ENCODE peak calls at places on chromosomes 7 and 10, in nine cellular contexts. One of them, this sample, is unnamed.

GRCh38 chr10:30092151-30092790 is 32.9 kb upstream of the JCAD start:
- DNase-seq in A549: no peak
- DNase-seq in OCI-LY7: no peak
- DNase-seq in left lung: no peak
- DNase-seq in astrocyte of the spinal cord: peak
- DNase-seq in DND-41: no peak
- DNase-seq in fibroblast of pulmonary artery: peak
- DNase-seq in colonic mucosa: no peak
- DNase-seq in IMR-90: peak
- DNase-seq in this sample: no peak

GRCh38 chr7:2928613-2929311 is 84.7 kb upstream of the GNA12 start:
- DNase-seq in A549: no peak
- DNase-seq in OCI-LY7: no peak
- DNase-seq in left lung: peak
- DNase-seq in astrocyte of the spinal cord: no peak
- DNase-seq in DND-41: no peak
- DNase-seq in fibroblast of pulmonary artery: no peak
- DNase-seq in colonic mucosa: no peak
- DNase-seq in IMR-90: no peak
- DNase-seq in this sample: no peak

GRCh38 chr7:151590801-151591771 is 71.4 kb upstream of the RHEB start:
- DNase-seq in A549: no peak
- DNase-seq in OCI-LY7: no peak
- DNase-seq in left lung: no peak
- DNase-seq in astrocyte of the spinal cord: no peak
- DNase-seq in DND-41: no peak
- DNase-seq in fibroblast of pulmonary artery: no peak
- DNase-seq in colonic mucosa: no peak
- DNase-seq in IMR-90: no peak
- DNase-seq in this sample: no peak

GRCh38 chr7:74379938-74380337 is 73.8 kb upstream of the GTF2IRD1 start:
- DNase-seq in A549: no peak
- DNase-seq in OCI-LY7: no peak
- DNase-seq in left lung: no peak
- DNase-seq in astrocyte of the spinal cord: no peak
- DNase-seq in DND-41: no peak
- DNase-seq in fibroblast of pulmonary artery: no peak
- DNase-seq in colonic mucosa: no peak
- DNase-seq in IMR-90: no peak
- DNase-seq in this sample: no peak

GRCh38 chr10:103833731-103834365 is 21.5 kb downstream of the SH3PXD2A start:
- DNase-seq in A549: peak
- DNase-seq in OCI-LY7: peak
- DNase-seq in left lung: no peak
- DNase-seq in astrocyte of the spinal cord: peak
- DNase-seq in DND-41: no peak
- DNase-seq in fibroblast of pulmonary artery: peak
- DNase-seq in colonic mucosa: peak
- DNase-seq in IMR-90: no peak
- DNase-seq in this sample: no peak

GRCh38 chr10:59536151-59536550 is 173.5 kb downstream of the SLC16A9 start:
- DNase-seq in A549: no peak
- DNase-seq in OCI-LY7: no peak
- DNase-seq in left lung: no peak
- DNase-seq in astrocyte of the spinal cord: peak
- DNase-seq in DND-41: no peak
- DNase-seq in fibroblast of pulmonary artery: peak
- DNase-seq in colonic mucosa: no peak
- DNase-seq in IMR-90: peak
- DNase-seq in this sample: no peak

GRCh38 chr7:74526780-74527179 is 73.1 kb downstream of the GTF2IRD1 start:
- DNase-seq in A549: no peak
- DNase-seq in OCI-LY7: no peak
- DNase-seq in left lung: no peak
- DNase-seq in astrocyte of the spinal cord: no peak
- DNase-seq in DND-41: no peak
- DNase-seq in fibroblast of pulmonary artery: no peak
- DNase-seq in colonic mucosa: peak
- DNase-seq in IMR-90: no peak
- DNase-seq in this sample: no peak

GRCh38 chr7:27435461-27435860 is 192.9 kb downstream of the EVX1 start:
- DNase-seq in A549: no peak
- DNase-seq in OCI-LY7: no peak
- DNase-seq in left lung: no peak
- DNase-seq in astrocyte of the spinal cord: peak
- DNase-seq in DND-41: no peak
- DNase-seq in fibroblast of pulmonary artery: peak
- DNase-seq in colonic mucosa: no peak
- DNase-seq in IMR-90: peak
- DNase-seq in this sample: no peak

GRCh38 chr10:82622478-82622877 is 747.5 kb downstream of the NRG3 start:
- DNase-seq in A549: no peak
- DNase-seq in OCI-LY7: no peak
- DNase-seq in left lung: peak
- DNase-seq in astrocyte of the spinal cord: no peak
- DNase-seq in DND-41: no peak
- DNase-seq in fibroblast of pulmonary artery: no peak
- DNase-seq in colonic mucosa: no peak
- DNase-seq in IMR-90: no peak
- DNase-seq in this sample: no peak

GRCh38 chr7:43647314-43647691 is 64.4 kb downstream of the STK17A start:
- DNase-seq in A549: no peak
- DNase-seq in OCI-LY7: no peak
- DNase-seq in left lung: no peak
- DNase-seq in astrocyte of the spinal cord: peak
- DNase-seq in DND-41: no peak
- DNase-seq in fibroblast of pulmonary artery: peak
- DNase-seq in colonic mucosa: no peak
- DNase-seq in IMR-90: peak
- DNase-seq in this sample: no peak

GRCh38 chr7:27122075-27122910 is 8.3 kb downstream of the HOXA4 start:
- DNase-seq in A549: peak
- DNase-seq in OCI-LY7: no peak
- DNase-seq in left lung: no peak
- DNase-seq in astrocyte of the spinal cord: no peak
- DNase-seq in DND-41: no peak
- DNase-seq in fibroblast of pulmonary artery: no peak
- DNase-seq in colonic mucosa: peak
- DNase-seq in IMR-90: peak
- DNase-seq in this sample: no peak

GRCh38 chr10:69438531-69439349 is 12.5 kb upstream of the TSPAN15 start:
- DNase-seq in A549: peak
- DNase-seq in OCI-LY7: no peak
- DNase-seq in left lung: no peak
- DNase-seq in astrocyte of the spinal cord: peak
- DNase-seq in DND-41: no peak
- DNase-seq in fibroblast of pulmonary artery: no peak
- DNase-seq in colonic mucosa: no peak
- DNase-seq in IMR-90: peak
- DNase-seq in this sample: no peak

GRCh38 chr10:68330852-68331454 is 911 bp upstream of the HNRNPH3 start:
- DNase-seq in A549: peak
- DNase-seq in OCI-LY7: peak
- DNase-seq in left lung: peak
- DNase-seq in astrocyte of the spinal cord: no peak
- DNase-seq in DND-41: peak
- DNase-seq in fibroblast of pulmonary artery: peak
- DNase-seq in colonic mucosa: peak
- DNase-seq in IMR-90: peak
- DNase-seq in this sample: no peak

GRCh38 chr7:148884299-148885022 is 370 bp upstream of the EZH2 start:
- DNase-seq in A549: peak
- DNase-seq in OCI-LY7: peak
- DNase-seq in left lung: peak
- DNase-seq in astrocyte of the spinal cord: peak
- DNase-seq in DND-41: peak
- DNase-seq in fibroblast of pulmonary artery: peak
- DNase-seq in colonic mucosa: peak
- DNase-seq in IMR-90: peak
- DNase-seq in this sample: peak

GRCh38 chr10:104253576-104254410 is 899 bp upstream of the GSTO1 start:
- DNase-seq in A549: no peak
- DNase-seq in OCI-LY7: no peak
- DNase-seq in left lung: no peak
- DNase-seq in astrocyte of the spinal cord: no peak
- DNase-seq in DND-41: no peak
- DNase-seq in fibroblast of pulmonary artery: no peak
- DNase-seq in colonic mucosa: no peak
- DNase-seq in IMR-90: peak
- DNase-seq in this sample: no peak

GRCh38 chr10:10977978-10978377 is 39.7 kb upstream of the CELF2 start:
- DNase-seq in A549: no peak
- DNase-seq in OCI-LY7: no peak
- DNase-seq in left lung: no peak
- DNase-seq in astrocyte of the spinal cord: no peak
- DNase-seq in DND-41: no peak
- DNase-seq in fibroblast of pulmonary artery: peak
- DNase-seq in colonic mucosa: no peak
- DNase-seq in IMR-90: peak
- DNase-seq in this sample: no peak

GRCh38 chr10:82982110-82982608 is 1107.2 kb downstream of the NRG3 start:
- DNase-seq in A549: peak
- DNase-seq in OCI-LY7: no peak
- DNase-seq in left lung: no peak
- DNase-seq in astrocyte of the spinal cord: peak
- DNase-seq in DND-41: no peak
- DNase-seq in fibroblast of pulmonary artery: peak
- DNase-seq in colonic mucosa: no peak
- DNase-seq in IMR-90: peak
- DNase-seq in this sample: no peak

GRCh38 chr10:102227050-102227449 is 951 bp downstream of the ELOVL3 start:
- DNase-seq in A549: no peak
- DNase-seq in OCI-LY7: no peak
- DNase-seq in left lung: no peak
- DNase-seq in astrocyte of the spinal cord: no peak
- DNase-seq in DND-41: no peak
- DNase-seq in fibroblast of pulmonary artery: peak
- DNase-seq in colonic mucosa: no peak
- DNase-seq in IMR-90: peak
- DNase-seq in this sample: no peak

DNA sequence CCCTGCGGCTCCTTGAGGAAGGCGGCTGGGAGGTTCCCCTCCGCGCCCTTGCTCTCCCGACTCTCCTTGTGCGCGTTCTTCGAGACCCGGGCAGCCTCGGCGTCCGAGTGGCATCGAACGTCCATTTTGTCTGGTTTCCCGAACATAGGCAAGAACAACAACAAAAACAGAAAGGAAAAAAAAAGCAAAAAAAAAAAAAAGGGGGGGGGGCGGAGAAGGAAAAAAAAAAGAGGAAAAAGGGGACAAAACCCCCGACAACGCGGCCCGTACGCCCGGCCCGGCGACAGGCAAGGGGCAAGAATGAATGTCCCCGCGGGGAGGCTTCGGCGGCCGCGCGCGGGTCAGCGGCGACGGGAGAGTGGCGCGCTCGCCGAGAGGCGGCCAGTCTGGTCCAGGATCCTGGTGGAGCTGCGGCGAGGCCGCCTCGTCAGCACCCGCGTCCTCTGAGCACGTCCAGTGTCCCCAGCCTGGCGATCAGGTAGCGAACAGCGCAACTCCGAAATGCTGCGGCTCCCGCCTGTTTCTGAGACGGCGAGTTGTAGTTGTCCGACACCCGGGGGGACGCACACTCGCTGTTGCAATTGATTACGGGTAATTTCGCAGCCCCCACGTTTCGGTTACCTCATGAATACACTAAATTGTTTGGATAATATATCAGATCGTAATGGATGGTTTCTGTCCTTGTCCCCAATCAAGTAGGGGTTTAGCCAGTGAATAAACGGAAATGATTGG is at the start of gene VAX1:
- DNase-seq in A549: peak
- DNase-seq in OCI-LY7: no peak
- DNase-seq in left lung: no peak
- DNase-seq in astrocyte of the spinal cord: no peak
- DNase-seq in DND-41: no peak
- DNase-seq in fibroblast of pulmonary artery: no peak
- DNase-seq in colonic mucosa: no peak
- DNase-seq in IMR-90: no peak
- DNase-seq in this sample: no peak
- H3K4me3 ChIP-seq in A549: peak
- H3K4me3 ChIP-seq in OCI-LY7: no peak
- H3K4me3 ChIP-seq in left lung: peak
- H3K4me3 ChIP-seq in astrocyte of the spinal cord: no peak
- H3K4me3 ChIP-seq in DND-41: no peak
- H3K4me3 ChIP-seq in fibroblast of pulmonary artery: peak
- H3K4me3 ChIP-seq in colonic mucosa: peak
- H3K4me3 ChIP-seq in IMR-90: no peak
- H3K4me3 ChIP-seq in this sample: no peak

GRCh38 chr7:19145429-19146201 is 394 bp upstream of the FERD3L start:
- DNase-seq in A549: no peak
- DNase-seq in OCI-LY7: no peak
- DNase-seq in left lung: no peak
- DNase-seq in astrocyte of the spinal cord: no peak
- DNase-seq in DND-41: no peak
- DNase-seq in fibroblast of pulmonary artery: no peak
- DNase-seq in colonic mucosa: no peak
- DNase-seq in IMR-90: no peak
- DNase-seq in this sample: no peak
- H3K4me3 ChIP-seq in A549: no peak
- H3K4me3 ChIP-seq in OCI-LY7: no peak
- H3K4me3 ChIP-seq in left lung: no peak
- H3K4me3 ChIP-seq in astrocyte of the spinal cord: no peak
- H3K4me3 ChIP-seq in DND-41: no peak
- H3K4me3 ChIP-seq in fibroblast of pulmonary artery: no peak
- H3K4me3 ChIP-seq in colonic mucosa: no peak
- H3K4me3 ChIP-seq in IMR-90: no peak
- H3K4me3 ChIP-seq in this sample: no peak

DNA sequence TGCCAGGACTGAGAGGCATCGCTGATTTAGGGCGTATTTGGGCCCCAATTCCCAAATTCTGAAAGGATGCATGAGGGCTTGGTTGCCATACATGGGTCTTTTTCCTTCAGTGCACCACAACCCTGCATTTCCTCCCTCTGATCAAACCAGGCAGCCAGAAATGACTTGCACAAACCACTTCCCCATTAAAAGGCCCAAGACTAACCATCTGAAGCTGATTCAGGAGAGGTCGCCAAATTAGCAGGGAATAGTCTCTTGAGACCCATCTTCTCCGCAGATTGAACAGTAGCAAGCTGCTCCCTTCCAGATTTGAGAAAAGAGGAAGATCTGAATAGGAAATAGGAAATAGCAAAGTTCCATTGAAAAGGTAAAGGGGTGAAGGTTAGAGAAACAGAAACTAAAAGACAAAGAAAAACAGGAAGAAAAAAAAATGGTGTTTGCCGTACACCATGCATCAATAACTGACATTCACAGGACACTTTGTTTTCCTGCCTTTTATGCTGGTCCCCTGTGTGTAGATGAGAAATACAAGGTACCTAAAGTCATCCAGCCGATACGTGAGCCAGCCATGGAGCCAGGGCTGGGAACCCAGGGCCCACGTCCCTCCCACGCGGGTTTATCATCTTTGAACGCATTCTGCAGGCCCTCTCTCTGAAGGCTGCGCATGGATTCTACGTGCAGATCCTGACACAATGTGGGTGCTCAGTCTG is 268.3 kb upstream of the NPVF start:
- DNase-seq in A549: no peak
- DNase-seq in OCI-LY7: peak
- DNase-seq in left lung: no peak
- DNase-seq in astrocyte of the spinal cord: no peak
- DNase-seq in DND-41: no peak
- DNase-seq in fibroblast of pulmonary artery: no peak
- DNase-seq in colonic mucosa: no peak
- DNase-seq in IMR-90: no peak
- DNase-seq in this sample: no peak
- H3K4me3 ChIP-seq in A549: no peak
- H3K4me3 ChIP-seq in OCI-LY7: no peak
- H3K4me3 ChIP-seq in left lung: peak
- H3K4me3 ChIP-seq in astrocyte of the spinal cord: no peak
- H3K4me3 ChIP-seq in DND-41: no peak
- H3K4me3 ChIP-seq in fibroblast of pulmonary artery: no peak
- H3K4me3 ChIP-seq in colonic mucosa: no peak
- H3K4me3 ChIP-seq in IMR-90: no peak
- H3K4me3 ChIP-seq in this sample: peak

GRCh38 chr7:23247602-23248335 is 1.2 kb downstream of the GPNMB start:
- DNase-seq in A549: no peak
- DNase-seq in OCI-LY7: no peak
- DNase-seq in left lung: peak
- DNase-seq in astrocyte of the spinal cord: no peak
- DNase-seq in DND-41: no peak
- DNase-seq in fibroblast of pulmonary artery: peak
- DNase-seq in colonic mucosa: peak
- DNase-seq in IMR-90: no peak
- DNase-seq in this sample: no peak
- H3K4me3 ChIP-seq in A549: no peak
- H3K4me3 ChIP-seq in OCI-LY7: no peak
- H3K4me3 ChIP-seq in left lung: peak
- H3K4me3 ChIP-seq in astrocyte of the spinal cord: peak
- H3K4me3 ChIP-seq in DND-41: no peak
- H3K4me3 ChIP-seq in fibroblast of pulmonary artery: peak
- H3K4me3 ChIP-seq in colonic mucosa: peak
- H3K4me3 ChIP-seq in IMR-90: no peak
- H3K4me3 ChIP-seq in this sample: no peak